ENCODE peak calls at places on chromosomes 11 and 22, in six cellular contexts. D is activated CD4-positive, alpha-beta T cell treated with anti-CD3 and anti-CD28 coated beads, Interleukin-2, amount 50 U/mL, for 1 hour; Y is DND-41; B is uterus; Z is iPS-NIHi11; X is non-pigmented ciliary epithelial cell. E is an unnamed sample.

GRCh38 chr11:26621147-26621546 is 49.1 kb upstream of the MUC15 start:
- DNase-seq in D (no peak), Y (no peak), B (no peak), Z (no peak), X (peak; percentile 74), E (no peak)

GRCh38 chr11:115924744-115925567 is 420.7 kb upstream of the CADM1 start:
- DNase-seq in D (no peak), Y (no peak), B (no peak), Z (no peak), X (no peak), E (no peak)

GRCh38 chr11:30346068-30346688 is 23.3 kb downstream of the ARL14EP start:
- DNase-seq in D (no peak), Y (no peak), B (no peak), Z (peak; percentile 51), X (no peak), E (no peak)

GRCh38 chr11:2534131-2534956 is 89.5 kb downstream of the KCNQ1 start:
- DNase-seq in D (no peak), Y (no peak), B (no peak), Z (no peak), X (no peak), E (no peak)

GRCh38 chr11:9230291-9230690 is 34.9 kb downstream of the DENND5A start:
- DNase-seq in D (no peak), Y (no peak), B (no peak), Z (no peak), X (no peak), E (no peak)

GRCh38 chr22:35219012-35219411 is 38.3 kb upstream of the HMGXB4 start:
- DNase-seq in D (no peak), Y (no peak), B (no peak), Z (no peak), X (no peak), E (no peak)

GRCh38 chr11:126115820-126116319 is 53.2 kb upstream of the CDON start:
- DNase-seq in D (no peak), Y (no peak), B (peak; percentile 77), Z (no peak), X (peak; percentile 28), E (no peak)

GRCh38 chr22:16783930-16784354 is 41.3 kb downstream of the XKR3 start:
- DNase-seq in D (no peak), Y (peak; percentile 23), B (no peak), Z (peak; percentile 10), X (no peak), E (no peak)

GRCh38 chr22:42443240-42444059 is 11.2 kb upstream of the NFAM1 start:
- DNase-seq in D (no peak), Y (no peak), B (no peak), Z (no peak), X (no peak), E (peak; percentile 14)

GRCh38 chr22:35477911-35478582 is 62.6 kb upstream of the RASD2 start:
- DNase-seq in D (no peak), Y (no peak), B (peak; percentile 79), Z (peak; percentile 39), X (no peak), E (no peak)

GRCh38 chr11:13309156-13309555 is 31.6 kb downstream of the BMAL1 start:
- DNase-seq in D (no peak), Y (no peak), B (no peak), Z (no peak), X (no peak), E (no peak)

GRCh38 chr11:1303196-1303821 is 6.1 kb downstream of the TOLLIP start:
- DNase-seq in D (no peak), Y (no peak), B (peak; percentile 14), Z (peak; percentile 61), X (no peak), E (no peak)

GRCh38 chr11:30855383-30856006 is 269.3 kb upstream of the MPPED2 start:
- DNase-seq in D (no peak), Y (no peak), B (no peak), Z (no peak), X (no peak), E (no peak)

GRCh38 chr11:65417702-65418430 is 4.7 kb upstream of the NEAT1 start:
- DNase-seq in D (peak; percentile 31), Y (peak; percentile 52), B (peak; percentile 71), Z (no peak), X (no peak), E (peak; percentile 28)

GRCh38 chr11:85661972-85662664 is 2.8 kb downstream of the CREBZF start:
- DNase-seq in D (no peak), Y (no peak), B (no peak), Z (no peak), X (no peak), E (no peak)